ENCODE peak calls at places on chromosomes 11 and 22, in nine cellular contexts. G, S, B, E, P, U, N, H and C are unnamed samples.

GRCh38 chr11:17719028-17719939 is at the start of gene MYOD1:
- DNase-seq in P (no peak), H (no peak), B (peak; percentile 33), S (no peak), E (peak; percentile 84), G (no peak), N (no peak), U (no peak), C (no peak)

GRCh38 chr11:113022267-113022666 is 61.0 kb downstream of the NCAM1 start:
- DNase-seq in P (no peak), G (no peak), U (no peak), B (no peak), N (no peak), H (no peak), S (no peak), E (no peak), C (no peak)

GRCh38 chr11:72681226-72682153 is 7.3 kb upstream of the PDE2A start:
- DNase-seq in H (no peak), S (no peak), P (no peak), N (no peak), E (no peak), U (no peak), G (no peak), B (no peak), C (no peak)

GRCh38 chr11:102924851-102925380 is 30.6 kb downstream of the MMP13 start:
- DNase-seq in G (no peak), P (no peak), E (no peak), N (no peak), H (no peak), B (no peak), S (no peak), U (no peak), C (no peak)

GRCh38 chr22:24165673-24166072 is 15.6 kb upstream of the SUSD2 start:
- DNase-seq in G (no peak), U (no peak), N (no peak), H (no peak), E (no peak), B (no peak), P (no peak), S (no peak), C (no peak)

GRCh38 chr22:40451230-40451629 is 80.8 kb downstream of the SGSM3 start:
- DNase-seq in G (no peak), H (no peak), E (no peak), S (peak; percentile 36), P (no peak), N (no peak), U (no peak), B (no peak), C (no peak)

GRCh38 chr11:89021339-89021738 is 44.4 kb downstream of the GRM5 start:
- DNase-seq in P (no peak), G (no peak), S (no peak), E (no peak), H (no peak), U (no peak), N (no peak), B (no peak), C (no peak)

GRCh38 chr11:44229003-44229570 is 80.9 kb downstream of the ALX4 start:
- DNase-seq in U (no peak), H (no peak), N (no peak), B (no peak), S (no peak), E (no peak), P (no peak), G (no peak), C (no peak)

GRCh38 chr11:15969281-15969680 is 387.1 kb downstream of the SOX6 start:
- DNase-seq in H (no peak), S (no peak), E (no peak), U (no peak), G (peak; percentile 10), N (peak; percentile 64), B (peak; percentile 75), P (no peak), C (peak; percentile 85)

GRCh38 chr11:126631399-126631798 is 275.9 kb downstream of the ST3GAL4 start:
- DNase-seq in P (no peak), N (no peak), B (no peak), S (no peak), G (no peak), E (no peak), H (no peak), U (no peak), C (no peak)

GRCh38 chr11:58958500-58958899 is 19.2 kb downstream of the GLYATL1 start:
- DNase-seq in P (no peak), U (peak; percentile 30), E (peak; percentile 51), H (peak; percentile 28), G (no peak), B (no peak), N (no peak), S (peak; percentile 66), C (peak; percentile 61)

GRCh38 chr22:46450931-46451660 is 86.3 kb downstream of the CELSR1 start:
- DNase-seq in B (peak; percentile 83), H (no peak), P (no peak), U (no peak), S (no peak), N (no peak), G (no peak), E (peak; percentile 49), C (no peak)

GRCh38 chr11:95299078-95299611 is 68.1 kb upstream of the SESN3 start:
- DNase-seq in N (no peak), P (no peak), S (no peak), E (peak; percentile 20), H (no peak), B (no peak), U (no peak), G (no peak), C (no peak)